ENCODE peak calls at places on chromosomes 1 and 21, in six cellular contexts. J is kidney, N is prostate gland, L is upper lobe of right lung, F is fibroblast of the aortic adventitia, G is fibroblast of villous mesenchyme. R is an unnamed sample.

GRCh38 chr21:45981641-45982255 is at the start of gene COL6A1:
- DNase-seq in F (peak), N (peak), L (peak), J (peak), G (peak), R (peak)

GRCh38 chr1:186195377-186195931 is 179.6 kb downstream of the TPR start:
- DNase-seq in J (no peak), G (no peak), F (peak), L (no peak), N (no peak), R (no peak)

GRCh38 chr1:201536542-201536941 is 2.4 kb upstream of the NAV1 start:
- DNase-seq in L (no peak), J (no peak), F (peak), N (no peak), G (peak), R (peak)

GRCh38 chr1:34711469-34711868 is 43.4 kb upstream of the GJB5 start:
- DNase-seq in L (no peak), N (no peak), J (no peak), G (no peak), F (no peak), R (no peak)

GRCh38 chr1:76587213-76587612 is 280.1 kb upstream of the ST6GALNAC5 start:
- DNase-seq in L (no peak), G (no peak), N (no peak), J (no peak), F (no peak), R (no peak)

GRCh38 chr1:243979396-243979795 is 71.7 kb upstream of the ZBTB18 start:
- DNase-seq in L (no peak), F (no peak), G (no peak), N (no peak), J (no peak), R (no peak)

GRCh38 chr1:181483084-181483559 is at the start of gene CACNA1E:
- DNase-seq in J (no peak), L (no peak), G (no peak), F (no peak), N (no peak), R (no peak)

GRCh38 chr1:178324003-178324402 is 172.8 kb downstream of the CLEC20A start:
- DNase-seq in J (no peak), F (no peak), N (no peak), L (no peak), G (no peak), R (peak)

GRCh38 chr1:187038789-187039188 is 210.0 kb downstream of the PLA2G4A start:
- DNase-seq in F (peak), L (no peak), G (peak), J (no peak), N (no peak), R (peak)

GRCh38 chr1:6367381-6368007 is 26.1 kb downstream of the ACOT7 start:
- DNase-seq in N (no peak), J (no peak), L (no peak), F (no peak), G (no peak), R (peak)

GRCh38 chr1:31374511-31375196 is 1.8 kb upstream of the FABP3 start:
- DNase-seq in N (no peak), F (peak), G (no peak), J (no peak), L (peak), R (peak)

GRCh38 chr1:212746546-212746945 is 45.0 kb downstream of the NSL1 start:
- DNase-seq in G (no peak), N (no peak), L (no peak), F (no peak), J (no peak), R (peak)

GRCh38 chr1:7808253-7808844 is 24.3 kb downstream of the PER3 start:
- DNase-seq in F (peak), G (peak), L (no peak), J (no peak), N (no peak), R (peak)

GRCh38 chr21:36350282-36350910 is 30.4 kb downstream of the MORC3 start:
- DNase-seq in F (peak), J (no peak), N (no peak), G (peak), L (no peak), R (peak)

GRCh38 chr1:91883470-91883869 is 2.5 kb downstream of the TGFBR3 start:
- DNase-seq in F (peak), L (no peak), G (peak), N (no peak), J (no peak), R (peak)

GRCh38 chr1:116243673-116244101 is 129.4 kb upstream of the ATP1A1 start:
- DNase-seq in J (no peak), N (peak), L (peak), G (no peak), F (no peak), R (no peak)

GRCh38 chr1:57024855-57025254 is 59.0 kb upstream of the C8B start:
- DNase-seq in L (no peak), J (peak), G (no peak), N (no peak), F (no peak), R (no peak)

GRCh38 chr1:169595764-169596711 is 9.8 kb upstream of the F5 start:
- DNase-seq in F (peak), J (no peak), L (no peak), G (peak), N (no peak), R (peak)

GRCh38 chr1:19450811-19451564 is 34.4 kb downstream of the CAPZB start:
- DNase-seq in G (peak), F (peak), L (no peak), J (no peak), N (peak), R (peak)

GRCh38 chr1:160777486-160778089 is 18.4 kb upstream of the LY9 start:
- DNase-seq in G (peak), N (peak), L (no peak), F (peak), J (no peak), R (peak)

GRCh38 chr21:26756491-26757159 is 88.6 kb downstream of the ADAMTS1 start:
- DNase-seq in J (no peak), G (peak), F (peak), L (no peak), N (no peak), R (peak)

GRCh38 chr1:208132287-208132882 is 111.8 kb downstream of the PLXNA2 start:
- DNase-seq in N (peak), G (peak), J (peak), F (peak), L (peak), R (peak)

GRCh38 chr1:17136145-17136544 is 16.9 kb upstream of the PADI2 start:
- DNase-seq in L (no peak), F (no peak), G (no peak), N (no peak), J (no peak), R (no peak)

GRCh38 chr21:45543710-45544448 is 1.6 kb upstream of the SLC19A1 start:
- DNase-seq in N (no peak), L (peak), F (no peak), J (peak), G (no peak), R (no peak)

GRCh38 chr21:37564924-37565529 is 198.5 kb downstream of the DYRK1A start:
- DNase-seq in L (no peak), G (peak), F (no peak), N (no peak), J (no peak), R (no peak)

GRCh38 chr21:38438476-38438893 is 59.8 kb downstream of the ERG start:
- DNase-seq in G (peak), F (peak), L (peak), J (peak), N (no peak), R (peak)

GRCh38 chr1:5393146-5393545 is 599.1 kb downstream of the NPHP4 start:
- DNase-seq in F (no peak), L (no peak), G (no peak), N (no peak), J (no peak), R (no peak)

GRCh38 chr1:35287807-35288640 is 19.5 kb downstream of the ZMYM4 start:
- DNase-seq in N (no peak), F (peak), L (no peak), J (no peak), G (peak), R (peak)

GRCh38 chr1:58818075-58818474 is 34.2 kb upstream of the JUN start:
- DNase-seq in N (no peak), J (no peak), L (no peak), F (peak), G (peak), R (peak)

GRCh38 chr1:13812456-13813397 is 112.7 kb downstream of the PRDM2 start:
- DNase-seq in J (no peak), F (no peak), G (no peak), L (peak), N (no peak), R (peak)

GRCh38 chr1:244768186-244768585 is 67.3 kb upstream of the COX20 start:
- DNase-seq in N (no peak), F (no peak), G (no peak), J (no peak), L (no peak), R (no peak)

GRCh38 chr1:91166106-91166712 is 144.4 kb upstream of the ZNF644 start:
- DNase-seq in L (peak), N (no peak), F (peak), G (peak), J (no peak), R (peak)

GRCh38 chr1:21510113-21510493 is 880 bp downstream of the ALPL start:
- DNase-seq in N (no peak), J (no peak), F (no peak), L (no peak), G (no peak), R (no peak)

GRCh38 chr1:51329443-51330325 is 678 bp downstream of the TTC39A start:
- DNase-seq in F (no peak), L (peak), G (no peak), N (peak), J (peak), R (no peak)

GRCh38 chr21:34936874-34937563 is 112.1 kb downstream of the RUNX1 start:
- DNase-seq in G (no peak), F (peak), N (no peak), J (no peak), L (no peak), R (peak)

GRCh38 chr1:91730781-91731732 is 154.9 kb downstream of the TGFBR3 start:
- DNase-seq in N (peak), L (peak), F (peak), J (peak), G (peak), R (peak)

GRCh38 chr1:57474097-57474750 is 50.4 kb upstream of the DAB1 start:
- DNase-seq in N (no peak), G (peak), J (no peak), L (no peak), F (peak), R (peak)

GRCh38 chr1:99657213-99658030 is 11.5 kb downstream of the PALMD start:
- DNase-seq in G (no peak), N (no peak), J (no peak), F (no peak), L (no peak), R (no peak)

GRCh38 chr1:248872752-248873408 is 14.0 kb upstream of the ZNF692 start:
- DNase-seq in G (peak), L (peak), J (peak), N (peak), F (peak), R (peak)

DNA sequence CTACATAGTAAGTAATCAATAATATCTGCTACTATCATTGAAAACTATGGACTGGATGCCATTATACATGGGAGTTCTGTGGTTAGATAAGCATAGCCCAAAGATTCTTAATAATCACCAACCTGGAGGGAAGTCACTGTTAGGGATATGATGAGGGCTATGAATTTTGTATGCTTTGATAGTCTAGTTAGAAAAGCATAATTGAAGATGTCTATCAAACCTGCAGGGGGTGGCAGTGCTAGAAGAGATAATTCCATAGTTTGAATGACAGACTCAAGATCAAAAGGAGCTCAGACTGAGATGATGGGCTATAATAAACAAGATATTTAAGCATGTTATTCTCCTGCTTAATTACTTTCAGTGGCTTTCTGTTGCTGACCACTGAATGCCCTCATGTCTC is 15.4 kb upstream of the COA6 start:
- DNase-seq in F (no peak), N (no peak), G (no peak), J (no peak), L (no peak), R (no peak)
- TF ChIP-seq CTCF in F (no peak), N (no peak), G (no peak), J (no peak), L (no peak), R (no peak)

GRCh38 chr1:172657586-172657985 is 1.3 kb upstream of the FASLG start:
- DNase-seq in J (no peak), G (no peak), N (no peak), F (no peak), L (no peak), R (no peak)

GRCh38 chr1:172662464-172663109 is 3.7 kb downstream of the FASLG start:
- DNase-seq in J (peak), L (peak), G (peak), N (peak), F (no peak), R (peak)

GRCh38 chr1:172661107-172661506 is 2.2 kb downstream of the FASLG start:
- DNase-seq in L (no peak), J (no peak), N (no peak), G (no peak), F (no peak), R (no peak)

GRCh38 chr1:172656576-172656975 is 2.3 kb upstream of the FASLG start:
- DNase-seq in F (no peak), L (no peak), G (no peak), J (no peak), N (no peak), R (no peak)

GRCh38 chr1:172658871-172659453 is at the start of gene FASLG:
- DNase-seq in L (no peak), G (no peak), N (no peak), F (no peak), J (peak), R (no peak)
- H3K4me3 ChIP-seq in L (peak), G (no peak), N (no peak), F (no peak), J (no peak), R (no peak)

GRCh38 chr1:54497338-54497737 is 50.7 kb upstream of the ACOT11 start:
- DNase-seq in L (no peak), G (no peak), J (no peak), N (no peak), F (no peak), R (no peak)
- TF ChIP-seq CTCF in L (no peak), G (no peak), J (no peak), N (no peak), F (no peak), R (no peak)

GRCh38 chr1:149928388-149928724 is 753 bp upstream of the SF3B4 start:
- DNase-seq in G (no peak), F (no peak), L (no peak), N (no peak), J (no peak), R (no peak)

GRCh38 chr1:149925751-149926150 is 1.9 kb downstream of the SF3B4 start:
- DNase-seq in L (no peak), G (no peak), F (no peak), J (no peak), N (no peak), R (no peak)

GRCh38 chr1:149927056-149927534 is 508 bp downstream of the SF3B4 start:
- DNase-seq in J (no peak), G (no peak), F (no peak), L (no peak), N (no peak), R (no peak)

GRCh38 chr1:149927535-149928387 is at the start of gene SF3B4:
- DNase-seq in L (peak), J (peak), F (peak), N (peak), G (peak), R (peak)

DNA sequence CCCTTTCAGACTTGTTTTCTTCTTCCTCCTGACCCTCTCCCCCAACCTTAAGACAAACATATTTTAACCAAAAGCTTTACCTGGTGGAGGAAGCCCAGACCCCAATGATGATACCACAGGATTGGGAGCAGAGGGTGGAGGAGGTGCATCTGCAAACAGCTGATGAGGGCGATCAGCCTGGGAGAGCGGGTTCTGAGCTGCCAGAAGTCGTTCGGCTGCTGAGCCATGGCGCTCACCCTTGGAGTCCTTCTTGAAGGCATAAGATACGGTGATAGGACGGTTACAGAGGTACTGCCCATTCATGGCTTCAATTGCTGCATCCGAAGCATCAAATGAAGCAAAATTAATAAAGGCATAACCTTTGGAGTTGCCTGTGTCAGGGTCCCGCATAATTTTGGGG is 1.3 kb downstream of the SF3B4 start:
- DNase-seq in G (no peak), J (no peak), F (no peak), N (no peak), L (no peak), R (no peak)
- H3K4me3 ChIP-seq in G (peak), J (peak), F (peak), N (no peak), L (peak), R (peak)

DNA sequence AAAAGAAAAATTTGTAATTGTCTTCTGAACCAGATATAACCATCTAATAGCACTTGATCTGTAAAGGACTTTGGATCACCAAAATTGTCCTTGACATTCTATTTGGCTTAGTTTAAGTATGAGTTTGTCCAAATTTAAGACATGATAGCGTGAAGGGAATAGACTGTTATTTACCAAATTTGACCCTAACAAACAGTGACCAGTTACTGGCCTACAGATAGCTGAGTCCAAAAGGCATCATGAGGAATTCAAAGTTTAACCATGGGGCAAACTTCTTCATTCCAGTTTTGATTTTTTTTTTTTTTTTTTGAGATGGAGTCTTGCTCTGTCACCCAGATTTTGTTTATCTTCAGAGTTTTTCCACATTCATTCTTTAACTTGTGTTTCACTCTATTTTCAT is 38.5 kb downstream of the CLIC4 start:
- DNase-seq in G (no peak), L (no peak), N (no peak), J (no peak), F (no peak), R (no peak)
- TF ChIP-seq CTCF in G (no peak), L (no peak), N (no peak), J (no peak), F (no peak), R (no peak)

GRCh38 chr1:54888080-54888733 is 1.2 kb upstream of the DHCR24 start:
- DNase-seq in J (no peak), L (no peak), N (no peak), G (no peak), F (no peak), R (no peak)
- H3K4me3 ChIP-seq in J (no peak), L (peak), N (no peak), G (no peak), F (no peak), R (no peak)